ENCODE peak calls at places on chromosomes 13 and 19, in ten cellular contexts. M is sigmoid colon, R is cardiac muscle cell, V is heart left ventricle, J is endothelial cell of umbilical vein, S is breast epithelium, Y is tibial nerve, E is RWPE2, W is mammary epithelial cell, P is left ventricle myocardium inferior. G is an unnamed sample. For H3K27me3, the result is how much of the 10 kb centered on the place peaks cover.

GRCh38 chr19:41930926-41931592 is 2.8 kb upstream of the ERFL start:
- DNase-seq in W (no peak), J (no peak), Y (no peak), V (no peak), E (no peak), P (no peak), M (no peak), R (no peak), S (no peak), G (no peak)

GRCh38 chr13:113086031-113086750 is 19.4 kb upstream of the F7 start:
- DNase-seq in Y (no peak), V (no peak), S (no peak), J (no peak), M (no peak), W (no peak), R (no peak), E (peak), P (no peak), G (no peak)

GRCh38 chr13:43379738-43380137 is 356.4 kb downstream of the DNAJC15 start:
- DNase-seq in Y (no peak), V (no peak), J (no peak), P (no peak), M (no peak), E (no peak), R (no peak), W (no peak), S (no peak), G (no peak)

GRCh38 chr19:53183146-53183545 is 10.0 kb downstream of the ZNF665 start:
- DNase-seq in S (no peak), V (no peak), W (no peak), J (no peak), M (no peak), Y (no peak), R (no peak), P (no peak), E (no peak), G (peak)

GRCh38 chr19:12778020-12778904 is 2.9 kb upstream of the HOOK2 start:
- DNase-seq in J (peak), P (peak), S (peak), M (peak), E (no peak), V (peak), R (peak), W (peak), Y (peak), G (peak)

GRCh38 chr19:54164369-54165068 is 5.0 kb upstream of the LENG1 start:
- DNase-seq in W (no peak), J (peak), S (no peak), M (peak), V (no peak), Y (peak), R (peak), P (no peak), E (no peak), G (no peak)

GRCh38 chr13:25281937-25282332 is 5.4 kb downstream of the MTMR6 start:
- DNase-seq in R (no peak), W (no peak), Y (no peak), S (no peak), M (no peak), V (no peak), E (no peak), J (no peak), P (no peak), G (no peak)

GRCh38 chr13:39461685-39462266 is 141.2 kb downstream of the LHFPL6 start:
- DNase-seq in Y (no peak), E (no peak), S (no peak), M (no peak), V (no peak), R (no peak), J (no peak), P (no peak), W (no peak), G (no peak)

GRCh38 chr13:44389003-44389666 is 15.5 kb downstream of the SERP2 start:
- DNase-seq in M (no peak), W (no peak), Y (no peak), E (no peak), S (no peak), R (no peak), J (no peak), P (no peak), V (no peak), G (no peak)

GRCh38 chr13:37984357-37984756 is 114.8 kb upstream of the TRPC4 start:
- DNase-seq in Y (no peak), M (no peak), J (no peak), P (no peak), S (no peak), E (no peak), W (no peak), V (no peak), R (no peak), G (no peak)

GRCh38 chr19:55161571-55162322 is 4.2 kb upstream of the TNNI3 start:
- DNase-seq in M (no peak), P (no peak), W (no peak), Y (no peak), V (no peak), E (no peak), R (no peak), S (no peak), J (no peak), G (no peak)

GRCh38 chr19:53294786-53295441 is 27.4 kb upstream of the VN1R4 start:
- DNase-seq in E (no peak), R (no peak), W (peak), M (no peak), S (no peak), V (no peak), P (no peak), Y (no peak), J (peak), G (no peak)

GRCh38 chr19:33124207-33125098 is 7.5 kb upstream of the WDR88 start:
- DNase-seq in M (no peak), W (no peak), V (no peak), P (no peak), E (no peak), Y (no peak), R (no peak), S (no peak), J (no peak), G (no peak)

GRCh38 chr19:32208060-32208459 is 137.3 kb upstream of the ZNF507 start:
- DNase-seq in E (no peak), W (no peak), P (no peak), V (no peak), M (no peak), S (no peak), J (no peak), R (no peak), Y (no peak), G (no peak)

GRCh38 chr13:20057963-20058362 is 99.4 kb downstream of the ZMYM2 start:
- DNase-seq in J (no peak), E (no peak), M (no peak), Y (no peak), P (no peak), V (no peak), R (no peak), S (no peak), W (no peak), G (no peak)

GRCh38 chr13:48806522-48806921 is 152.8 kb downstream of the CYSLTR2 start:
- DNase-seq in Y (no peak), J (no peak), W (no peak), S (no peak), E (no peak), P (no peak), M (no peak), R (no peak), V (no peak), G (no peak)

GRCh38 chr19:10820173-10820572 is 15.8 kb downstream of the TMED1 start:
- DNase-seq in M (no peak), R (no peak), V (no peak), E (no peak), J (no peak), Y (no peak), W (no peak), P (no peak), S (no peak), G (no peak)

GRCh38 chr19:10819124-10820060 is 16.6 kb downstream of the TMED1 start:
- DNase-seq in E (no peak), W (no peak), P (no peak), R (no peak), Y (no peak), J (no peak), M (no peak), V (peak), S (no peak), G (no peak)

GRCh38 chr19:10817291-10818038 is 18.5 kb downstream of the TMED1 start:
- DNase-seq in P (no peak), R (peak), J (no peak), Y (peak), W (no peak), V (peak), M (peak), S (peak), E (no peak), G (peak)

GRCh38 chr19:10816691-10817090 is 19.3 kb downstream of the TMED1 start:
- DNase-seq in J (no peak), S (no peak), Y (no peak), E (no peak), P (no peak), W (no peak), V (no peak), M (no peak), R (no peak), G (no peak)

DNA sequence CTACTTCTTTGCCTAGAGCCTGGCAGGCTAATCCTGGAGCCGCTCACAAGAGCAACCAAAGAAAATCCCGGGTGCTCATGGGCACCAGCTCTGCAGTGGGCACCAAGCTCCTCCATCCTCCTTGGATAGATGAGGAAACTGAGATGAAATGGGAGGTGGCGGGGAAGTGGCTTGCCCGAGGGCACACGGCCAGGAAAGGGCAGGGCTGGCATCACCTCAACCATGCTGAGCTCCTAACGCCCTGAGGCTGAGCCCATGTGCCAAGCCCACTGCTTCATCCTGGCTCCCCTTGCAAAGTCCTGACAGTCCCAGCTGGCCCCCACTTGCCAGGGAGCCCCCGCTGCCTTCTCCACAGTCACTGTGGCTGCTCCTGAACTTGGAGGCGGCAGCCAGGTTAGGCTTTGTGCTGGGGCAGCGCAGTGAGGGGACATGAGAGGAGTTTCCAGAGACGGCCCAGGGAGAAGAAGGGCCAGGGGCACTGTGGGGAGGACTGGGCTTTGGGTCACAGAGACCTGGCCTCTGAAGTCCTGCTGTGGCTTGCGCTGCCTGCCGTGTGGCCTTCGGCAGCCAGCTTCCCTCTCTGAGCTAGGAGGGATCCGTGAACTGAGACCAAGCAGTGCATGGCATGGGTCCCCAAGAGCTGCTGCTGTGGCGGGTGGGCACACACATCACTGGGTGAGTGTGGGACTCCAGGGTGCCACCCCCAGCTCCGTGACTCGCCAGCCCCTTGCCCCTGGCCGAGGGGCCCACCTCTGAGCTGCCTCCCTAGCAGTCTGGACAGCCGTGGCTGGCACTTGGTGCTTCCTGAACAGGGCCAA is 17.5 kb downstream of the TMED1 start:
- DNase-seq in J (no peak), V (no peak), S (no peak), Y (no peak), E (no peak), W (no peak), P (no peak), M (no peak), R (no peak), G (no peak)
- H3K27ac ChIP-seq in J (no peak), V (peak), S (peak), Y (no peak), E (no peak), W (no peak), P (peak), M (peak), R (no peak), G (peak)

GRCh38 chr19:406999-407491 is 1.9 kb downstream of the C2CD4C start:
- DNase-seq in J (no peak), P (no peak), S (no peak), V (no peak), E (peak), R (no peak), Y (no peak), M (no peak), W (no peak), G (no peak)
- H3K27me3 ChIP-seq in J (under half), P (half or more), S (under half), V (half or more), E (under half), R (under half), Y (half or more), M (under half), W (under half), G (under half)

GRCh38 chr19:3591876-3592613 is 6.8 kb downstream of the GIPC3 start:
- DNase-seq in P (no peak), J (no peak), W (no peak), V (no peak), R (peak), Y (no peak), S (no peak), E (no peak), M (no peak), G (no peak)

GRCh38 chr19:3590991-3591659 is 5.8 kb downstream of the GIPC3 start:
- DNase-seq in E (no peak), W (no peak), P (no peak), S (no peak), Y (no peak), M (no peak), J (no peak), R (no peak), V (no peak), G (no peak)

GRCh38 chr19:3589949-3590348 is 4.7 kb downstream of the GIPC3 start:
- DNase-seq in W (no peak), M (no peak), S (no peak), R (no peak), P (no peak), E (no peak), Y (no peak), V (no peak), J (no peak), G (no peak)

GRCh38 chr19:3595521-3596061 is 10.3 kb downstream of the GIPC3 start:
- DNase-seq in Y (no peak), P (no peak), V (no peak), W (no peak), E (no peak), R (no peak), M (no peak), J (no peak), S (no peak), G (no peak)

GRCh38 chr19:3593156-3593555 is 7.9 kb downstream of the GIPC3 start:
- DNase-seq in J (no peak), P (no peak), R (no peak), E (no peak), W (no peak), V (no peak), M (no peak), Y (no peak), S (no peak), G (no peak)
- TF ChIP-seq CTCF in J (peak), P (no peak), R (no peak), E (no peak), W (no peak), V (no peak), M (no peak), Y (no peak), S (no peak), G (peak)

GRCh38 chr13:35731471-35731870 is 255.0 kb upstream of the MAB21L1 start:
- DNase-seq in P (no peak), S (no peak), V (no peak), J (no peak), R (no peak), W (no peak), E (no peak), M (no peak), Y (no peak), G (no peak)

GRCh38 chr13:35736876-35737275 is 260.4 kb upstream of the MAB21L1 start:
- DNase-seq in W (no peak), M (no peak), R (no peak), V (no peak), J (no peak), Y (no peak), E (no peak), P (no peak), S (no peak), G (no peak)

GRCh38 chr13:35729926-35730627 is 253.6 kb upstream of the MAB21L1 start:
- DNase-seq in R (no peak), J (no peak), M (no peak), E (no peak), S (no peak), W (no peak), Y (peak), V (peak), P (peak), G (no peak)

GRCh38 chr13:35732565-35732964 is 256.1 kb upstream of the MAB21L1 start:
- DNase-seq in Y (no peak), S (no peak), J (no peak), M (peak), V (no peak), W (no peak), R (no peak), P (peak), E (no peak), G (no peak)

DNA sequence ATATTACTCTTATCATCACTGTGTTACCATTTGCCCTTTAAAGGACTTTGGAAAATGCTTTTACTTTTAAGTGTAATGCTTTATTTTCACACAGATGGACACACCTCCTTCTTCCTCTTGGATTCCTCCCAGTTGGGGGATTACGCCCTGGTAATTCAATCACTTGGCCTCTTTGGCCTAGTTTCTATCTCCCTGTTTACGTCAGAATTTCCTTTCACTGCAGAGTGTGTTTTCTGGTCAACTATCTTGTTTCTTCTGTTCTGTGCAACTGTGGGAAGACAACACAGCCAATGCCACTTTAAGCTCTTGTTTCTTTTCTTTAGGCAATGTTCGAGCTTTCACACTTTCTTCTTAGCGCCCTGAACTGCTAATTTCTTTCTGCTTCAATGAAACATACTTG is 257.3 kb upstream of the MAB21L1 start:
- DNase-seq in J (peak), R (peak), Y (no peak), W (no peak), P (no peak), M (no peak), S (no peak), V (no peak), E (no peak), G (no peak)
- H3K27ac ChIP-seq in J (no peak), R (no peak), Y (no peak), W (no peak), P (peak), M (no peak), S (no peak), V (peak), E (no peak), G (no peak)

DNA sequence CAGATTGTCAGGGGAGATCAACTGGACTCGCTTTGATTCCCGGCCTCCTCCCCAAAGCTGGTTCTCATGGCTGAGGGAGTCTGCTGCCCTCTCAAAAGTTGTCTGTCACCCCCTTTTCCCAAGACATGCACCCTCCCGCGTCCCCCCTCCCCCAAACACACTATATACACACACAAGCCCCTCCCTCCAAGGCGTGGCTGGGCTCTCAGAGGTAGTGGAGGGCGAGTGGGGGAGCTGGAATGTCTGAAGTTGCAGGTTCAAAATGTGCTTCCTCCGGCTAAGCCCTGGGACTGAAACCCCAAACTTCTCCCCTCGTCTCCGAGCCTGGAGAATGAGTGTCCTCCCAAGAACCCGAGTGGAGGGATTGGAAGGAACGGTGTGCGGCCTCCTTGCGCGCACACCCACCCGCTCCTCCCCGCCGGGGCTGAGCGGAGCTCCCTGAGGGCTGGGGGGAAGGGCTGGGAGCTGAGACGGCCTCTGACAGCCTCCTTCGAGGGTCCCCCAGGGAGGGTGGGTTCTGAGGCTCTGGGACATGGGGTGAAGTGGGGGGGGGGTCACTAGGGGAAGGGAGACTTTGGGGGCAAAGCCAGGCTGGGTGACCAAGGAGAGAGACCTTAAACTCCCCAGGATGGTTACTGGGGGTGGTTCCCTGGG is 9.9 kb upstream of the MEIS3 start:
- DNase-seq in P (no peak), S (no peak), M (no peak), V (no peak), E (no peak), W (no peak), Y (no peak), R (no peak), J (no peak), G (no peak)
- H3K27me3 ChIP-seq in P (half or more), S (under half), M (under half), V (half or more), E (under half), W (under half), Y (half or more), R (under half), J (under half), G (under half)

DNA sequence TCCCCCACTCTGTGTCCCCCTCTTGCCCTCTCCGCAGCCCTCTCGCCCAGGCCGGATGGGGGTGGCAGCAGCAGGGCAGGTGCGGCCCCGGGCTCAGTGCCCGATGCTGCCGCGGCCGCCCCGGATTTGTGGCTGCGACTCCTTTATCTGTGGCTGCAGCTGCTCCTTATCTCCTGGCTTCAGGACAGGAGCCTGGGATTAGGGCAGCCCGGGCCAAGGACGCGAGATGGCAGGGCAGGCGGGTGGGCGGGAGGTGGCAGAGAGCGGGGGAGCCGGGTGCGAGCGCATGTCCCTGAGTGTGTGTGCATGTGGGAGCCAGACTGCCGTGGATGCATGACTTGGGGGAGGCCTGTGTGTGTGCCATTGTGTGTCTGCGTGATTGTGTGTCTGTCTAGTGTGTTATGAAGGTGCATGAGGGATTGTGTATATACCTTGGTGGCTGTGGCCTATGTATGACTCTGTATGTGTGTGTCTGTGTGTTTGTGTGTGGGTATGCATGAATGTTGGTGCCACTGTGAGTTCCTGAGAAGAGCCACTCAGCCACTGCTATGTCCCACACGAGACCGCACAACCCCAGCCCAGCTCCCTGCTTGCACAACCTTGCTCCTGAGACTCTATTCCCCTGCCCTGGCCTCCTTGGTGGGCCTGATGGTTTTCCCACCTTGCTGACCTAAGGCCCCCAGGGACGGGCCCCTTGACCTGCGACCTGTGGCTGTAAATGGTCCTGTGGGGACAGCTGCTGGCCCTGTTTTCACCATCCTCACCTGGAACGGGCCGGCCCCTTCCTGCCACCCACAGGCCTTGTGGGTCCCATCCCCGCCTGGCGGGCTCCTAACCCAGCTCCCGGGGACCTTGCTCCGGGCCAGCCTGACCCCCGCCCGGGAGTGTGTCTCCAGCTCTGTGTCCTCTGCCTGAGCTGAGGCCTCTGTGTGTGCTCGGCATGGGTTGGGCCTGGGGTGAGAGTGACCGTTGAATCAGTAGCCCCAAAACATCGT is 5.3 kb upstream of the NRTN start:
- DNase-seq in J (peak), R (peak), M (no peak), V (peak), Y (no peak), P (peak), E (no peak), S (no peak), W (no peak), G (no peak)
- TF ChIP-seq CTCF in J (no peak), R (no peak), M (no peak), V (no peak), Y (no peak), P (no peak), E (no peak), S (no peak), W (no peak), G (no peak)

G was measured in brain microvascular endothelial cell.